ENCODE peak calls at places on chromosome 4, in six cellular contexts. P, S, L, B, O and F are unnamed samples.
A peak's percentile ranks its signal among the peaks of the same experiment; 100 is the strongest.

GRCh38 chr4:22488136-22488535 is 27.7 kb downstream of the ADGRA3 start:
- DNase-seq in P (no peak), S (no peak), L (no peak), B (no peak), O (no peak), F (no peak)

GRCh38 chr4:142656178-142656577 is 189.9 kb downstream of the INPP4B start:
- DNase-seq in P (no peak), S (no peak), L (no peak), B (peak; percentile 14), O (peak; percentile 37), F (peak; percentile 9)

GRCh38 chr4:5157721-5158390 is 106.6 kb downstream of the STK32B start:
- DNase-seq in P (no peak), S (no peak), L (no peak), B (no peak), O (no peak), F (no peak)

GRCh38 chr4:73859614-73860088 is 6.6 kb downstream of the PF4V1 start:
- DNase-seq in P (no peak), S (no peak), L (no peak), B (no peak), O (peak; percentile 88), F (no peak)

GRCh38 chr4:177484613-177485021 is 42.4 kb upstream of the AGA start:
- DNase-seq in P (no peak), S (peak; percentile 96), L (no peak), B (peak; percentile 84), O (peak; percentile 87), F (peak; percentile 52)

GRCh38 chr4:106614446-106614845 is 245.9 kb upstream of the GIMD1 start:
- DNase-seq in P (no peak), S (no peak), L (no peak), B (no peak), O (peak; percentile 35), F (no peak)

GRCh38 chr4:14375816-14376215 is 626.5 kb upstream of the CPEB2 start:
- DNase-seq in P (no peak), S (no peak), L (no peak), B (peak; percentile 22), O (peak; percentile 37), F (no peak)

GRCh38 chr4:6959261-6959660 is 49.6 kb downstream of the TBC1D14 start:
- DNase-seq in P (peak; percentile 70), S (no peak), L (no peak), B (no peak), O (no peak), F (no peak)

GRCh38 chr4:13917010-13917409 is 289.5 kb upstream of the BOD1L1 start:
- DNase-seq in P (no peak), S (peak; percentile 58), L (no peak), B (peak; percentile 61), O (peak; percentile 64), F (no peak)

DNA sequence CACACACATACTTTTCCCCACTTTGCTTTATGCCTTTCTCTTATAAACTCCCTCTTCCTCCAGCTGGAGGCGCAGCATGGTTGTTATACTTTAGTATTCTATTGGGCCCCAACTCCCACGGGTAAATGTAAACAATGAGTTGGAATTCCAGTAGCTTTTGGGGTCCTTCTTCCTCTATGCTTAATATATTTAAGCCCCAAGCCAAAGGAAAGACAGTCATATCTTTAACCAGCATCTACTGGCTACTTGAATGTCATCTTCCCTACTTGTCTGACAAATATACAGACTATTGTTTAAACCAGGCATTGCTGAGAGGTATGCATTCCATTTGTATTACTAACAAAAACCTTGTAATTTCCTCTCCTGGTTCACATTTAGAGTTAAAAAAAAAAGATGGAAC is 72.9 kb downstream of the WDR19 start:
- DNase-seq in P (no peak), S (peak; percentile 38), L (no peak), B (peak; percentile 13), O (peak; percentile 49), F (peak; percentile 11)
- TF ChIP-seq CTCF in P (no peak), S (peak; percentile 33), L (no peak), B (no peak), O (peak; percentile 9), F (peak; percentile 14)

GRCh38 chr4:188971125-188971524 is 831.9 kb downstream of the TRIML1 start:
- DNase-seq in P (no peak), S (no peak), L (no peak), B (no peak), O (no peak), F (no peak)

GRCh38 chr4:188975271-188975670 is 836.0 kb downstream of the TRIML1 start:
- DNase-seq in P (no peak), S (no peak), L (no peak), B (no peak), O (no peak), F (no peak)

DNA sequence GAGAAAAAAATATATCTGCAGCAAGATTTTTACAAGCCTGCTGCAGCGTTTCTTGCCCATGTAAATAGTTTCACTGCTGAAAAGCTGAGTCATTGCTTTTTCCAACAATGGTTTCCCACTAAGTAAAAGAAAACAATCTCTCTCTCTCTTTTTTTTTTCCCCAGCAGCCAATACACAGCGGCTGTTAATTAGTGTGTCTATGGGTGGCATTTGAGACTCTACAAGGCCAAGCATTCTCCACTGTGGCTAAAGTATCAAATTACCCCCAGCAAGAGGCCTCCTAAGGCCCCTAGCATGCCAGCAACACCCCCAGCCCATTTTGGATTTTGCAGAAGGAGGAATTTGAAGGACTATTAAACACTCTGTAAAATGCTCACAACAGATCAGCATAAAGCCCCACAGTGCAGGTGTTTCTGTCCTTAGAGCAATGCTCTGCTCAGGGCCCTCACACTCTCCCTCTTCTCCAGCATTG is 837.4 kb downstream of the TRIML1 start:
- DNase-seq in P (no peak), S (peak; percentile 67), L (no peak), B (peak; percentile 32), O (peak; percentile 81), F (peak; percentile 62)
- H3K4me3 ChIP-seq in P (no peak overlapping the region), S (no peak overlapping the region), L (no peak overlapping the region), B (no peak overlapping the region), O (no peak overlapping the region), F (no peak overlapping the region)

DNA sequence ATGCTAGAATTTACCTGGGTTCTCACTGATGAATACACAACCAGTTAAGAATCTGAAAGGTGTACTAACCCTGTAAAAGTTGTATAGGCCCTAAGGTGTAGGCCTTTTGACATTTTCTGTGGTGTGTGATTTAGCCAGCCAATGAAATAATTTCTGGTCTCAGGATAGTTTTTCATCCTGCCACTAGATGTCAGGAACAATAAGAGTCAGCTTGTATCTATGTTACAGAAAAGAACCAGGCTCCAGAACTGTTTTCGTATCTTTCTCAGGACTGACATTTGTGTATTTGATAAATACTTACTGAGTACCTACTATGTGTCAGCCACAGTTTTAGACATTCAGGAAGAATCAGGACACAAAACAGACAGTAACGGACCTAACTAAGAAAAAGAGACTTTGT is 673.6 kb upstream of the TENM3 start:
- DNase-seq in P (no peak), S (no peak), L (no peak), B (no peak), O (peak; percentile 64), F (no peak)
- TF ChIP-seq CTCF in P (peak; percentile 43), S (peak; percentile 55), L (no peak), B (peak; percentile 59), O (peak; percentile 62), F (no peak)

DNA sequence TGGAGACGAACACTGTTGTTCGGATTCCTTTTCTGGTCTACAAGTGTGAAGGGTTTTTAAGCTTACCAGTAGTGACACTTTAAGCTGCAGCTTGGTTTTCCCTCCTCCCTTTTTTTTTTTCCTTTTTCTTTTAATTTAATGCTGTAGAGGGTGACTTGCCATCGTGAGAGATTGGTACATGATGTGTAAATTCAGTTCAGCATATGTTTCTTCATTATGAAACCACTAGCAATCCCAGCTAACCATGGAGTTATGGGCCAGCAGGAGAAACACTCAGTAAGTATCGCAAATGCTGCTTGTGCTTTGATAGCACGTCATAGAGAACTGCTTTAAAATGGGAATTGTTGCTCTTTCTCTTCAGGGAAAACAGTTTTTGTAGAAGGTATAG is 165.1 kb downstream of the RAPGEF2 start:
- DNase-seq in P (no peak), S (no peak), L (no peak), B (no peak), O (peak; percentile 55), F (no peak)
- H3K4me3 ChIP-seq in P (no peak overlapping the region), S (no peak overlapping the region), L (no peak overlapping the region), B (no peak overlapping the region), O (peak overlapping the region; percentile 30), F (no peak overlapping the region)

GRCh38 chr4:147924604-147925412 is 192.9 kb downstream of the ARHGAP10 start:
- DNase-seq in P (peak; percentile 65), S (no peak), L (no peak), B (no peak), O (peak; percentile 44), F (no peak)
- TF ChIP-seq CTCF in P (peak; percentile 49), S (peak; percentile 74), L (no peak), B (peak; percentile 57), O (peak; percentile 65), F (peak; percentile 44)

GRCh38 chr4:87078987-87079469 is 141.4 kb downstream of the KLHL8 start:
- DNase-seq in P (peak; percentile 74), S (no peak), L (no peak), B (peak; percentile 69), O (peak; percentile 80), F (no peak)
- H3K4me3 ChIP-seq in P (no peak overlapping the region), S (no peak overlapping the region), L (no peak overlapping the region), B (peak overlapping the region; percentile 17), O (no peak overlapping the region), F (no peak overlapping the region)